ENCODE peak calls at places on chromosomes 7 and 10, in four cellular contexts. B, L, I and H are unnamed samples.

GRCh38 chr7:151552352-151553028 is 32.8 kb upstream of the RHEB start:
- DNase-seq in B (no peak), L (no peak), I (no peak), H (no peak)

GRCh38 chr10:29966269-29966668 is 93.1 kb downstream of the JCAD start:
- DNase-seq in B (no peak), L (no peak), I (no peak), H (no peak)

GRCh38 chr10:133099571-133099970 is 11.8 kb downstream of the ADGRA1 start:
- DNase-seq in B (no peak), L (no peak), I (no peak), H (no peak)

GRCh38 chr10:132104062-132104461 is 38.3 kb downstream of the JAKMIP3 start:
- DNase-seq in B (no peak), L (no peak), I (no peak), H (no peak)

GRCh38 chr10:60377955-60378354 is 11.7 kb downstream of the ANK3 start:
- DNase-seq in B (peak; percentile 58), L (no peak), I (no peak), H (no peak)

GRCh38 chr7:55133630-55134392 is 115.0 kb downstream of the EGFR start:
- DNase-seq in B (peak; percentile 99), L (peak; percentile 74), I (no peak), H (peak; percentile 93)

GRCh38 chr10:110005716-110006115 is 2.1 kb upstream of the ADD3 start:
- DNase-seq in B (peak; percentile 88), L (peak; percentile 52), I (no peak), H (no peak)

GRCh38 chr7:24717694-24718320 is 39.5 kb downstream of the GSDME start:
- DNase-seq in B (no peak), L (no peak), I (no peak), H (no peak)

GRCh38 chr10:59361659-59362183 is 628 bp downstream of the FAM13C start:
- DNase-seq in B (peak; percentile 4), L (no peak), I (no peak), H (no peak)

GRCh38 chr10:103394180-103394579 is 2.1 kb downstream of the ATP5MK start:
- DNase-seq in B (no peak), L (peak; percentile 87), I (no peak), H (no peak)

GRCh38 chr10:6221971-6222751 is 19.4 kb downstream of the PFKFB3 start:
- DNase-seq in B (peak; percentile 29), L (no peak), I (no peak), H (no peak)

GRCh38 chr7:94803821-94804220 is 103.6 kb upstream of the PPP1R9A start:
- DNase-seq in B (no peak), L (no peak), I (no peak), H (no peak)

GRCh38 chr7:149027055-149027454 is 1.2 kb downstream of the PDIA4 start:
- DNase-seq in B (no peak), L (no peak), I (no peak), H (no peak)

GRCh38 chr10:124494050-124494807 is 32.6 kb downstream of the LHPP start:
- DNase-seq in B (no peak), L (no peak), I (no peak), H (no peak)

GRCh38 chr7:12436896-12437535 is 33.4 kb upstream of the VWDE start:
- DNase-seq in B (peak; percentile 68), L (peak; percentile 59), I (no peak), H (no peak)

GRCh38 chr10:23338155-23338828 is 6.3 kb downstream of the C10orf67 start:
- DNase-seq in B (peak; percentile 67), L (peak; percentile 10), I (no peak), H (no peak)

GRCh38 chr7:157523766-157524421 is 187.1 kb downstream of the DNAJB6 start:
- DNase-seq in B (no peak), L (no peak), I (no peak), H (no peak)

GRCh38 chr7:110534241-110534931 is 556.5 kb upstream of the LRRN3 start:
- DNase-seq in B (peak; percentile 71), L (peak; percentile 15), I (no peak), H (no peak)

GRCh38 chr7:104967088-104967487 is 46.9 kb upstream of the KMT2E start:
- DNase-seq in B (peak; percentile 58), L (peak; percentile 81), I (no peak), H (no peak)

GRCh38 chr10:99984201-99984600 is 25.5 kb downstream of the DNMBP start:
- DNase-seq in B (peak; percentile 68), L (no peak), I (peak; percentile 53), H (peak; percentile 55)

GRCh38 chr7:2698581-2699288 is 10.7 kb downstream of the AMZ1 start:
- DNase-seq in B (no peak), L (no peak), I (peak; percentile 93), H (no peak)

GRCh38 chr7:2701406-2701805 is 13.4 kb downstream of the AMZ1 start:
- DNase-seq in B (no peak), L (no peak), I (no peak), H (no peak)

GRCh38 chr7:2701832-2702593 is 14.0 kb downstream of the AMZ1 start:
- DNase-seq in B (peak; percentile 57), L (no peak), I (no peak), H (no peak)

GRCh38 chr7:2699289-2699620 is 11.3 kb downstream of the AMZ1 start:
- DNase-seq in B (no peak), L (no peak), I (no peak), H (no peak)

DNA sequence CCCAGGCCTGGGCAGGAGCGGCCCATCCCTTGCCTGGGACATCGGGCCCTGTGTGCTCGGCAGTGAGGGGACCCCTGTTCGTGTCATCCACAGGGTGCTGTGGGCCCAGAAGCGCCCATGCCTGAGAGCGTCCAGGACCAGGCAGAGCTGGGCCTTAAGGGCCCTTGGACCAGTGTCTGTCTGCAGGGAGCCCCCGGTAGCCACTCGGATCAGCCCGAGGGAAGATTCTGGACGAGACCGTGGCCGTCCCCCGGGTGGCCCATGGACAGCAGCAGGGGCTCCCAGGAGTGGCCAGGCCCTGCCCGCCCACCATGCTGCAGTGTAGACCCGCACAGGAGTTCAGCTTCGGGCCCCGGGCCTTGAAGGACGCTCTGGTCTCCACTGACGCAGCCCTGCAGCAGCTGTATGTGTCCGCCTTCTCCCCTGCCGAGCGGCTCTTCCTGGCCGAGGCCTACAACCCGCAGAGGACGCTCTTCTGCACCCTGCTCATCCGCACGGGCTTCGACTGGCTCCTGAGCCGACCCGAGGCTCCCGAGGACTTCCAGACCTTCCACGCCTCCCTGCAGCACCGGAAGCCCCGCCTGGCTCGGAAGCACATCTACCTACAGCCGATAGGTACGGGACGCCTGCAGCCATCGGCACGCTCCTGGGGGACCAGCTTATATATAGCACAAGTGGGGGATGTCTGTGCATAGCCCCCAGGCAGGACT is 12.3 kb downstream of the AMZ1 start:
- DNase-seq in B (no peak), L (no peak), I (no peak), H (no peak)
- H3K4me3 ChIP-seq in B (no peak overlapping the region), L (no peak overlapping the region), I (no peak overlapping the region), H (no peak overlapping the region)

DNA sequence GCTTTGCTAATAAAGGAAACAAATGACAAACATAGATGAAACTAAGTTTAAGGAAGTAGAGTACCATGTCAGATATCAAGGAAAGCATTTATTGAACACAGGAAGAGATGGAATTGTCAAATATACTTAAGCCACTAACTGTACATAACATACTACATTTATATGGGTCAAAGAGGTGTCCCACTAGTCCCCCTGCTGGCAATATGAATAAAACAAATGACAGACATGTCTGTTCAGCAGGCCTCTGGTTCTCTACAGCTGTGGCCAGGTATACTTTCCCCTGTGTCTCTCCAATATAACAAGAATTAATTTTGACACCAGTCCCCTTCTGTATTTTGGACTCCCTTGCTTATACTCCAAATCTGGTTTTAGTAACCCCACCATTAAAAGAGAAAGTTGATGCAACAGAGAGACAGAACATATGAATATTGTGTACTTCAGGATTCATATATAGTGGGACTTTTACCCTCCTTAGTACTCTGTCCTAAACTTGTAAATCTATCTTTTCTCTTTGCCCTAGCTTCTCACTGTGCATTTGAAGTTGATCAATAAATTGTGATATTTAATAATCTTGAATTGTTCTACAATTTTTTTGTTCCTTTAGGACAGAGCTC is 42.9 kb downstream of the CD36 start:
- DNase-seq in B (peak; percentile 35), L (peak; percentile 5), I (no peak), H (peak; percentile 42)
- TF ChIP-seq FOS in B (no peak), L (no peak), I (no peak), H (no peak)

DNA sequence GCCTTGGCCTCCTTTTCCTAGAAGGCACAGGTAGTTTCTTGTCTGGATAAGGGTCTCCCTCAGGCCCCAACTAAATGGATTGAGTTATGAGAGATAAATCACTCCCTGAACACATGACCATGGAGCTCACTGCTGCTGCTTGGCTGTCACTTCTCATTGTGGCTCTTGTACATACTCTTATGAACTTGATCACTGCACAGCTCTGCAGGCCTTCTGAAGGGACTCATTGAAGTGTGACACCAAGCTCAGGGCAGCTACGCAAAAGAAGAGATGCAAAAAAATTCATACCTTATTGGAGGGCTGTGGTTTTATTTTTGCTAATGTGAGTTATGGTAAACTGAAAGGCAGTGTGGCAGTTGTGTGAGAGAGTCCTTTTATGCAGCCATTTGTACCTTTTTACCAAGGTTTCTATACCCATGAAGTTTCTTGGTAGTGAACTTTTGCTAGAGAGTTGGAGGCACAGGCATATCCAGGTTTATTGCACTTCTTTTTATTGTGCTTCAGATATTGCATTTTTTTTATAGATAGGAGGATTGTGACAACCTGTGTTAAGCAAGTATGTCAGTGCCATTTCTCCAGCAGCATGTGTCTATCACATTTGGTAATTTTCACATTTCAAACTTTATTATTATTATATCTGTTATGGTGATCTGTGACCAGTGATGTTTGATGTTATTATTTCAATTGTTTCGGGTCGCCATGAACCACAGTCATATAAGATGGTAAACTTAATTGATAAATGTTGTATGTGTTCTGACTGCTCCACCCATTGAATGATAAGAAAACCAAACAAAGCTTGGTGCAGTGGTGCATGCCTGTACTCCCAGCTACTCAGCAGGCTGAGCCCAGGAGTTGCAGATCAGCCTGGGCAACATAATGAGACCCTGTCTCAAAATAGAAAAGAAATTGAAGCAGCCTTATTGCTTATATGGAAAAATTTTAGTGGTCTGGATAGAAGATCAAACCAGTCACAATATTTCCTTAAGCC is 100.6 kb downstream of the LRRC4 start:
- DNase-seq in B (no peak), L (no peak), I (peak; percentile 37), H (no peak)
- H3K4me3 ChIP-seq in B (no peak overlapping the region), L (no peak overlapping the region), I (no peak overlapping the region), H (no peak overlapping the region)

GRCh38 chr7:133431134-133431711 is 178.3 kb downstream of the EXOC4 start:
- DNase-seq in B (no peak), L (no peak), I (no peak), H (no peak)
- TF ChIP-seq FOS in B (no peak), L (no peak), I (no peak), H (no peak)